ENCODE peak calls at places on chromosomes 4 and X, in seven cellular contexts. Q, U, H, D, T, R and S are unnamed samples.

GRCh38 chrX:19709812-19710518 is 177.4 kb downstream of the SH3KBP1 start:
- DNase-seq in H (no peak), Q (no peak), D (peak; percentile 86), U (peak; percentile 79), T (peak; percentile 72), R (no peak), S (no peak)

GRCh38 chr4:12319765-12320164 is 891.1 kb upstream of the HS3ST1 start:
- DNase-seq in Q (no peak), D (no peak), H (no peak), U (no peak), R (no peak), T (peak; percentile 53), S (no peak)

GRCh38 chr4:148831945-148832344 is 389.7 kb upstream of the NR3C2 start:
- DNase-seq in Q (no peak), D (peak; percentile 30), H (no peak), T (peak; percentile 16), U (peak; percentile 87), R (no peak), S (no peak)

GRCh38 chrX:110561036-110561435 is 202.4 kb downstream of the RTL9 start:
- DNase-seq in T (no peak), Q (no peak), H (no peak), U (no peak), D (peak; percentile 45), R (no peak), S (no peak)

GRCh38 chr4:185567828-185568442 is 32.6 kb upstream of the PDLIM3 start:
- DNase-seq in T (no peak), H (no peak), D (no peak), U (no peak), Q (no peak), R (no peak), S (no peak)

GRCh38 chrX:150361777-150362351 is 1.3 kb upstream of the MAMLD1 start:
- DNase-seq in Q (no peak), R (no peak), H (peak; percentile 40), T (peak; percentile 10), U (no peak), D (no peak), S (peak; percentile 37)

GRCh38 chr4:75432683-75433082 is 81.5 kb downstream of the RCHY1 start:
- DNase-seq in Q (no peak), D (peak; percentile 14), R (no peak), U (no peak), H (peak; percentile 38), T (peak; percentile 48), S (no peak)

GRCh38 chr4:82577451-82577850 is 15.7 kb upstream of the TMEM150C start:
- DNase-seq in U (peak; percentile 31), R (no peak), T (no peak), H (no peak), D (no peak), Q (no peak), S (no peak)

GRCh38 chr4:11585506-11585905 is 156.8 kb upstream of the HS3ST1 start:
- DNase-seq in H (no peak), T (peak; percentile 55), Q (no peak), U (peak; percentile 48), R (peak; percentile 69), D (no peak), S (no peak)

GRCh38 chrX:124098089-124098488 is 136.6 kb downstream of the STAG2 start:
- DNase-seq in R (peak; percentile 21), T (peak; percentile 27), U (no peak), Q (no peak), H (peak; percentile 16), D (peak; percentile 34), S (peak; percentile 1)

GRCh38 chrX:72349190-72349589 is 43.5 kb upstream of the CITED1 start:
- DNase-seq in D (no peak), H (no peak), U (no peak), R (no peak), Q (no peak), T (no peak), S (no peak)

GRCh38 chr4:13905543-13905942 is 278.0 kb upstream of the BOD1L1 start:
- DNase-seq in H (no peak), T (no peak), U (peak; percentile 64), R (no peak), Q (no peak), D (peak; percentile 88), S (no peak)

GRCh38 chr4:152007108-152007507 is 246.3 kb upstream of the GATB start:
- DNase-seq in R (no peak), D (no peak), Q (no peak), T (no peak), U (no peak), H (no peak), S (no peak)

GRCh38 chrX:131918839-131919238 is 104.3 kb upstream of the STK26 start:
- DNase-seq in D (no peak), T (no peak), U (peak; percentile 1), R (no peak), Q (no peak), H (no peak), S (no peak)

GRCh38 chr4:113758361-113758760 is 3.2 kb downstream of the CAMK2D start:
- DNase-seq in H (no peak), U (no peak), T (peak; percentile 9), R (no peak), Q (no peak), D (peak; percentile 18), S (no peak)

GRCh38 chrX:30327762-30328161 is 18.6 kb upstream of the NR0B1 start:
- DNase-seq in U (no peak), Q (no peak), T (no peak), D (no peak), H (no peak), R (no peak), S (no peak)

GRCh38 chr4:16597829-16598228 is 300.6 kb downstream of the LDB2 start:
- DNase-seq in U (no peak), H (no peak), D (no peak), T (no peak), R (no peak), Q (no peak), S (no peak)

GRCh38 chr4:161936625-161937133 is 227.1 kb downstream of the FSTL5 start:
- DNase-seq in Q (no peak), D (peak; percentile 81), U (peak; percentile 99), T (no peak), H (peak; percentile 0), R (no peak), S (no peak)